ENCODE peak calls at places on chromosome 15, in four cellular contexts. H, D, R and J are unnamed samples.

GRCh38 chr15:39181901-39182300 is 399.0 kb upstream of the THBS1 start:
- DNase-seq in H (peak; percentile 71), R (no peak), D (no peak), J (no peak)

GRCh38 chr15:42826251-42826890 is 89.4 kb upstream of the CDAN1 start:
- DNase-seq in D (no peak), H (no peak), R (no peak), J (no peak)

GRCh38 chr15:97521894-97522293 is 438.6 kb upstream of the ARRDC4 start:
- DNase-seq in H (no peak), R (no peak), D (no peak), J (no peak)

GRCh38 chr15:79539426-79539825 is 107.3 kb downstream of the MINAR1 start:
- DNase-seq in D (no peak), H (no peak), R (no peak), J (no peak)

GRCh38 chr15:62165029-62165792 is at the start of gene C2CD4B:
- DNase-seq in D (no peak), R (no peak), H (peak; percentile 62), J (peak; percentile 15)

GRCh38 chr15:57031605-57032004 is 113.2 kb downstream of the TCF12 start:
- DNase-seq in R (no peak), H (peak; percentile 49), D (no peak), J (no peak)

GRCh38 chr15:76648732-76649444 is 256.3 kb downstream of the SCAPER start:
- DNase-seq in H (no peak), R (no peak), D (no peak), J (no peak)

GRCh38 chr15:80176443-80176842 is 23.6 kb downstream of the FAH start:
- DNase-seq in D (no peak), R (no peak), H (no peak), J (no peak)

GRCh38 chr15:31457631-31458526 is 131.2 kb downstream of the KLF13 start:
- DNase-seq in D (no peak), R (no peak), H (peak; percentile 69), J (no peak)

GRCh38 chr15:93865610-93866009 is 365.8 kb upstream of the MCTP2 start:
- DNase-seq in R (no peak), H (no peak), D (no peak), J (no peak)

GRCh38 chr15:31480356-31481058 is 153.9 kb downstream of the KLF13 start:
- DNase-seq in D (no peak), H (no peak), R (no peak), J (peak; percentile 24)

GRCh38 chr15:38670142-38671002 is 105.8 kb upstream of the RASGRP1 start:
- DNase-seq in D (peak; percentile 92), H (no peak), R (no peak), J (peak; percentile 88)

GRCh38 chr15:78035319-78035718 is 42.2 kb downstream of the TBC1D2B start:
- DNase-seq in D (peak; percentile 15), H (no peak), R (no peak), J (peak; percentile 46)

GRCh38 chr15:83100072-83100646 is 7.3 kb upstream of the TM6SF1 start:
- DNase-seq in H (no peak), D (no peak), R (no peak), J (no peak)

GRCh38 chr15:51375966-51376640 is 34.6 kb downstream of the GLDN start:
- DNase-seq in R (no peak), H (no peak), D (no peak), J (no peak)

GRCh38 chr15:57640935-57641682 is 49.4 kb downstream of the MYZAP start:
- DNase-seq in R (no peak), D (peak; percentile 36), H (peak; percentile 40), J (no peak)

GRCh38 chr15:39574416-39574815 is 6.5 kb upstream of the THBS1 start:
- DNase-seq in R (no peak), D (no peak), H (no peak), J (no peak)

GRCh38 chr15:89361451-89362202 is 27.0 kb upstream of the POLG start:
- DNase-seq in H (peak; percentile 66), D (peak; percentile 58), R (no peak), J (peak; percentile 49)

GRCh38 chr15:94414921-94415320 is 183.6 kb downstream of the MCTP2 start:
- DNase-seq in D (no peak), H (no peak), R (no peak), J (no peak)

GRCh38 chr15:35545316-35545824 is 595 bp downstream of the DPH6 start:
- DNase-seq in D (no peak), H (peak; percentile 55), R (no peak), J (no peak)

GRCh38 chr15:67521770-67522568 is 1.0 kb downstream of the C15orf61 start:
- DNase-seq in D (no peak), H (peak; percentile 8), R (no peak), J (no peak)

GRCh38 chr15:28992340-28992864 is 106.6 kb downstream of the APBA2 start:
- DNase-seq in R (no peak), D (no peak), H (no peak), J (no peak)

GRCh38 chr15:52163321-52164190 is 27.6 kb downstream of the GNB5 start:
- DNase-seq in R (no peak), H (no peak), D (no peak), J (no peak)

GRCh38 chr15:99120050-99120777 is 15.3 kb downstream of the SYNM start:
- DNase-seq in R (no peak), H (no peak), D (no peak), J (no peak)

GRCh38 chr15:83844742-83845141 is 190.8 kb downstream of the ADAMTSL3 start:
- DNase-seq in H (no peak), D (no peak), R (no peak), J (no peak)

GRCh38 chr15:71329509-71330260 is 214.4 kb downstream of the THSD4 start:
- DNase-seq in D (no peak), H (peak; percentile 24), R (peak; percentile 15), J (no peak)

GRCh38 chr15:88098317-88098716 is 158.2 kb downstream of the NTRK3 start:
- DNase-seq in D (no peak), H (no peak), R (no peak), J (no peak)

GRCh38 chr15:68806220-68807105 is 14.2 kb downstream of the ANP32A start:
- DNase-seq in H (no peak), R (no peak), D (no peak), J (no peak)

GRCh38 chr15:68808091-68808490 is 12.6 kb downstream of the ANP32A start:
- DNase-seq in D (no peak), H (no peak), R (no peak), J (no peak)

GRCh38 chr15:68807249-68807648 is 13.4 kb downstream of the ANP32A start:
- DNase-seq in R (no peak), H (no peak), D (no peak), J (no peak)

GRCh38 chr15:68809517-68809916 is 11.2 kb downstream of the ANP32A start:
- DNase-seq in R (no peak), D (no peak), H (no peak), J (no peak)

DNA sequence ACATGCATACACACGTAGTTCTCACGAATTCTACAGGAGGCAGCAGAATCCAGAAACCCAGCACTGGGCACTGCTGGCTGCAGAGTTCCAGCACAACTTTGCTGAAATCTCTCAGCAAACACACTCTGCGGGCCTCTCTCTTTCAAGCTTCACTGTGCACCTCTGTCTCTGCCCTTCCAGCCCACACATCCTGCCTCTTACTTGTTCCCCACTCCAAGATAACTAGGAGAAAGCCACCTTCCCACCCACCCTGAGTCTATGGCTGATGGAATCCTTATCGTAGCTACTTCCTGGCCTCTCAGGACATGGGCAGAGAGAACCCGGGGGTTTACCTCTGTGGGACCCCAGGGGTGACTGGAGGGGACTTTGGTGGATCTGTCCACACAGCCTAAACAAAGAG is 11.9 kb downstream of the ANP32A start:
- DNase-seq in H (no peak), R (no peak), D (no peak), J (no peak)
- H3K4me1 ChIP-seq in H (peaks cover 17% of the 10 kb centered on the region), R (peaks cover 7% of the 10 kb centered on the region), D (peaks cover 27% of the 10 kb centered on the region), J (peaks cover 74% of the 10 kb centered on the region)

GRCh38 chr15:73225358-73226015 is 143.3 kb downstream of the HCN4 start:
- DNase-seq in D (no peak), H (peak; percentile 23), R (no peak), J (no peak)

GRCh38 chr15:73228128-73228646 is 140.6 kb downstream of the HCN4 start:
- DNase-seq in R (no peak), H (no peak), D (no peak), J (no peak)

GRCh38 chr15:73227433-73228056 is 141.2 kb downstream of the HCN4 start:
- DNase-seq in R (no peak), H (no peak), D (no peak), J (no peak)

GRCh38 chr15:73231661-73232443 is 136.9 kb downstream of the HCN4 start:
- DNase-seq in D (no peak), H (no peak), R (no peak), J (no peak)

DNA sequence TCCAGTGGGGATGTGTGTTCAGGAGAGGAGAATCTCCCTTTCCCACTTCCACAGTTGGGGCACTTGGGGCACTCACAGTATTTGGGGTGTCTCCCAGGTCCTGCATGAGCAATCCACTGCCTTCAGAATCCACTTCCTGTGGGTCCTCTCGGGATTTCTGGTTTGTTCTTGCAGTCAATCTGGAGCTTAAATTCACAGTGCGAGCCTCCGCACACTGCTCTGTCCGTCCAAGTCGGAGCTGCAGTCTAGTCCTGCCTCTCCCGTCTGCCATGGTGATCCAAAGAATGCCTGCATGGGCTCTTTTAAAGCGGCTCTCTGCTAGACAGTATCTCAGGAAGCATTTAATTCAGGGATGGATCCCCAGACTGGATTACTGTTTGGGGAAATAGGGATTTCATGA is 142.7 kb downstream of the HCN4 start:
- DNase-seq in H (no peak), D (no peak), R (no peak), J (no peak)
- H3K27ac ChIP-seq in H (peak overlapping the region; percentile 71), D (no peak overlapping the region), R (peak overlapping the region; percentile 37), J (no peak overlapping the region)

GRCh38 chr15:33045066-33045810 is 149.3 kb downstream of the FMN1 start:
- DNase-seq in R (no peak), D (no peak), H (no peak), J (no peak)
- H3K9me3 ChIP-seq in R (no peaks in the 10 kb centered on the region), D (peaks cover 15% of the 10 kb centered on the region), H (peaks cover 30% of the 10 kb centered on the region), J (no peaks in the 10 kb centered on the region)

DNA sequence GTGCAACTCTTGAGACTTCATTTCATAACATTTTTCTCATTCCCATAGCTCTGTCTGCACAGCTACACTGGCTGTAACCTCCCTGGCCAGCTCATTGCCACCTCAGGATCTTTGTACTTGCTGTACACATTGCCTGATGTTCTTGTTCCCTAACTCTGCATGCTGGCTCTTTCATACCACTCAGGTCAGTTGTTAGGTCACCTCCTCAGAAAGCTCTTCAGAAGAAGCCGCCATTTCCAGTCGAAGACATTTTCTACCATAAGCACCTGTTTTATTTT is 176.2 kb downstream of the AKAP13 start:
- DNase-seq in R (no peak), H (no peak), D (no peak), J (no peak)
- H3K4me1 ChIP-seq in R (no peaks in the 10 kb centered on the region), H (no peaks in the 10 kb centered on the region), D (peaks cover 17% of the 10 kb centered on the region), J (peaks cover 19% of the 10 kb centered on the region)